ENCODE peak calls at places on chromosomes 12 and 14, in six cellular contexts. N is naive thymus-derived CD4-positive, alpha-beta T cell; Y is right lobe of liver; G is CD4-positive, alpha-beta T cell; S is AG04450; O is CD4-positive, alpha-beta memory T cell. U is an unnamed sample.

GRCh38 chr14:59918824-59919581 is 941 bp upstream of the LRRC9 start:
- DNase-seq in N (no peak), Y (no peak), G (no peak), S (no peak), O (no peak), U (no peak)

GRCh38 chr12:46558696-46559095 is 186.1 kb upstream of the SLC38A2 start:
- DNase-seq in N (no peak), Y (no peak), G (no peak), S (no peak), O (no peak), U (no peak)

GRCh38 chr14:79856357-79856756 is 354.9 kb downstream of the DIO2 start:
- DNase-seq in N (no peak), Y (no peak), G (no peak), S (no peak), O (no peak), U (no peak)

GRCh38 chr12:124456652-124457152 is 110.7 kb downstream of the NCOR2 start:
- DNase-seq in N (no peak), Y (no peak), G (no peak), S (no peak), O (peak), U (no peak)

GRCh38 chr14:105074601-105075053 is 9.4 kb upstream of the GPR132 start:
- DNase-seq in N (no peak), Y (peak), G (no peak), S (no peak), O (no peak), U (no peak)

GRCh38 chr12:105773501-105773900 is 365.3 kb downstream of the NUAK1 start:
- DNase-seq in N (no peak), Y (no peak), G (no peak), S (no peak), O (no peak), U (no peak)

GRCh38 chr12:29148958-29149690 is at the start of gene FAR2:
- DNase-seq in N (peak), Y (peak), G (peak), S (no peak), O (peak), U (peak)

GRCh38 chr12:113724703-113725556 is 241.2 kb downstream of the RBM19 start:
- DNase-seq in N (no peak), Y (no peak), G (no peak), S (no peak), O (no peak), U (no peak)

GRCh38 chr14:100078997-100079561 is 13.9 kb downstream of the EVL start:
- DNase-seq in N (peak), Y (no peak), G (peak), S (no peak), O (peak), U (no peak)

GRCh38 chr12:121110211-121110940 is 22.3 kb upstream of the P2RX7 start:
- DNase-seq in N (peak), Y (peak), G (peak), S (peak), O (no peak), U (peak)

GRCh38 chr12:13727707-13728147 is 253.7 kb downstream of the GRIN2B start:
- DNase-seq in N (no peak), Y (no peak), G (no peak), S (no peak), O (no peak), U (no peak)

GRCh38 chr14:64232095-64232830 is 61.9 kb downstream of the ESR2 start:
- DNase-seq in N (no peak), Y (no peak), G (no peak), S (peak), O (no peak), U (no peak)

GRCh38 chr14:55416866-55417265 is 5.2 kb upstream of the ATG14 start:
- DNase-seq in N (no peak), Y (no peak), G (no peak), S (no peak), O (no peak), U (no peak)

GRCh38 chr14:89061696-89062095 is 237.2 kb downstream of the TTC8 start:
- DNase-seq in N (no peak), Y (no peak), G (no peak), S (no peak), O (no peak), U (no peak)

GRCh38 chr14:64721391-64721791 is 17.2 kb downstream of the PLEKHG3 start:
- DNase-seq in N (no peak), Y (peak), G (no peak), S (no peak), O (no peak), U (no peak)

GRCh38 chr12:130987151-130987931 is 33.6 kb downstream of the ADGRD1 start:
- DNase-seq in N (no peak), Y (no peak), G (no peak), S (no peak), O (no peak), U (no peak)

GRCh38 chr12:104219908-104220404 is 4.4 kb downstream of the TXNRD1 start:
- DNase-seq in N (no peak), Y (no peak), G (no peak), S (no peak), O (peak), U (no peak)

GRCh38 chr12:120903382-120903817 is 758 bp downstream of the SPPL3 start:
- DNase-seq in N (no peak), Y (peak), G (peak), S (no peak), O (peak), U (peak)

GRCh38 chr12:112146123-112146522 is 20.8 kb downstream of the TRAFD1 start:
- DNase-seq in N (no peak), Y (no peak), G (no peak), S (no peak), O (no peak), U (no peak)
- H3K27ac ChIP-seq in N (no peak), Y (no peak), G (no peak), S (no peak), O (no peak), U (no peak)

DNA sequence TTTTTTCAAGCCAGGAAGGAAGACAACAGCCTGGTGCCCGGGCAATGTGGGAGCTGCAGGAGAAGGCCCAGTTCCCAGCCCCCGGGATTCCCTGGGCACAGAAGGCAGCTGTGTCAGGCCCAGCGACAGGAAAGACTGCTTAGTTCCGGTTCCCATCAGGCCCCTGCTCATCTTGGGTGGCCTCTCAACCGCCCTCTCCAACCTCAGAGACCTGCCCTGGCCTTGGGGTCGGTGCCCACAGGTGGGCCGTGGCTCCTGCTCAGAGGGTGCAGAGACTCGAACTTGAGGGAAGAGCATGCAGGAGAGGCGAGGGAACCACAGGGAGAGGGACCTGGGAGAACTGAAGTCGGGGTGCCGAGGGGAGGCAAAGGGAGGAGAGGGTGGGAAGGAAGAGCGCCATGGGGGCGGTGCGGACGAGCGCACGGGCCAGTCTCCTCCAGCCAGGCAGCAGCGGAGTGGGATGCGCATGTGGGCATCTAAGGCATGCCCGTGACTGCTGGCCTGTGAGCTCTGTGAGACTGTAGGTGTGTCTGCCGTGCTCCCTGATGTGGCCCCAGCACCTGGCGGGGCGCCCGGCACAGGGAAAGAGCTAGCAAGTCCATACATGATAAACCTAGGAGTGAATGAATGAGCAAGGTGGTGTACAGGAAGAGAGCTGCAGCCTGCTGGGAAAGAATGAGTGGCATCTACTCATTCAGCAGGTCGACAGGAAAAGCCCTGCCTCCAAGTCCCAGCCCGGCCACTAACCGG is 42.7 kb downstream of the SSH1 start:
- DNase-seq in N (no peak), Y (no peak), G (no peak), S (no peak), O (no peak), U (no peak)
- H3K27ac ChIP-seq in N (no peak), Y (no peak), G (no peak), S (no peak), O (no peak), U (peak)

DNA sequence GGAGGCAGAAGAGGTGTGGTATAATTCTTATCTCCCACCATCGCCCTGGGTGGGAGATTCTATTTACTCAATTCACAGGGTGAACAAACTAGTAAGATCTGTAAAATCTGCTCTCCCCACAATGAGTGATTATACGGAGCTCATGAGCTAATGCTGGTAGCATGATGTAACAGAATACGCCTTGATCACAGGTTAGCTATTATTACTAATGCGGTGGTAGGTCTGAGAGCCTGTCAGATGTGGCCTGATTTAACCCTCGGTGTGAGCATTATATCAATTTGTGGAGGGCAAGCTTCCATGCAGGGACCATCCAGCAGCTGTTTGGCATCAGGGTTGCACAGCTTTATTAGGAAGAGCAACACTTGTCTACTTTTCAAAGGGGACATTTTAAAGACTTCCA is 18.5 kb downstream of the TSHR start:
- DNase-seq in N (no peak), Y (no peak), G (no peak), S (no peak), O (peak), U (no peak)
- H3K27ac ChIP-seq in N (no peak), Y (no peak), G (no peak), S (no peak), O (no peak), U (no peak)

GRCh38 chr12:1989111-1989510 is 15.1 kb downstream of the DCP1B start:
- DNase-seq in N (no peak), Y (no peak), G (no peak), S (no peak), O (no peak), U (no peak)
- H3K27ac ChIP-seq in N (no peak), Y (no peak), G (no peak), S (no peak), O (no peak), U (no peak)